ENCODE peak calls at places on chromosomes 7 and 10, in seven cellular contexts. V, G, J, O, W, K and C are unnamed samples.

GRCh38 chr7:2953099-2953498 is 90.6 kb downstream of the CARD11 start:
- DNase-seq in V (no peak), G (no peak), J (no peak), O (no peak), W (no peak), K (no peak), C (no peak)

GRCh38 chr7:83934118-83934734 is 260.4 kb downstream of the SEMA3A start:
- DNase-seq in V (no peak), G (no peak), J (no peak), O (no peak), W (no peak), K (no peak), C (no peak)

GRCh38 chr7:44673771-44674170 is 67.3 kb downstream of the OGDH start:
- DNase-seq in V (no peak), G (no peak), J (no peak), O (no peak), W (no peak), K (no peak), C (no peak)

GRCh38 chr10:43054593-43054992 is 22.3 kb upstream of the RET start:
- DNase-seq in V (no peak), G (no peak), J (no peak), O (no peak), W (no peak), K (no peak), C (peak; percentile 27)

GRCh38 chr10:71604324-71605018 is 115.1 kb downstream of the C10orf105 start:
- DNase-seq in V (no peak), G (no peak), J (no peak), O (no peak), W (no peak), K (no peak), C (no peak)

GRCh38 chr7:116393654-116394053 is 105.9 kb upstream of the CAV2 start:
- DNase-seq in V (peak; percentile 30), G (no peak), J (no peak), O (no peak), W (no peak), K (no peak), C (no peak)

GRCh38 chr7:105141068-105141467 is 127.1 kb downstream of the KMT2E start:
- DNase-seq in V (no peak), G (peak; percentile 47), J (no peak), O (peak; percentile 8), W (no peak), K (no peak), C (no peak)

GRCh38 chr10:54983255-54983654 is 182.2 kb upstream of the PCDH15 start:
- DNase-seq in V (no peak), G (no peak), J (no peak), O (no peak), W (no peak), K (no peak), C (no peak)

GRCh38 chr10:75987610-75988009 is 556.2 kb downstream of the LRMDA start:
- DNase-seq in V (no peak), G (peak; percentile 15), J (no peak), O (no peak), W (no peak), K (no peak), C (no peak)

GRCh38 chr10:35442006-35442405 is 105.7 kb downstream of the CCNY start:
- DNase-seq in V (no peak), G (no peak), J (no peak), O (no peak), W (no peak), K (no peak), C (no peak)

GRCh38 chr7:102912742-102913141 is at the start of gene LRRC17:
- DNase-seq in V (no peak), G (peak; percentile 67), J (no peak), O (no peak), W (no peak), K (no peak), C (no peak)

GRCh38 chr10:129099486-129099885 is 367.6 kb upstream of the MGMT start:
- DNase-seq in V (no peak), G (no peak), J (no peak), O (no peak), W (no peak), K (no peak), C (no peak)

GRCh38 chr7:113144839-113145238 is 26.5 kb upstream of the SMIM30 start:
- DNase-seq in V (no peak), G (no peak), J (no peak), O (no peak), W (no peak), K (no peak), C (no peak)

GRCh38 chr7:42342381-42342780 is 105.4 kb upstream of the GLI3 start:
- DNase-seq in V (no peak), G (no peak), J (no peak), O (no peak), W (no peak), K (no peak), C (no peak)

GRCh38 chr7:90613088-90613498 is 17.0 kb downstream of the CDK14 start:
- DNase-seq in V (no peak), G (no peak), J (no peak), O (no peak), W (no peak), K (no peak), C (peak; percentile 86)

GRCh38 chr10:15472431-15473400 is 101.6 kb upstream of the FAM171A1 start:
- DNase-seq in V (peak; percentile 55), G (no peak), J (no peak), O (no peak), W (no peak), K (no peak), C (no peak)

GRCh38 chr10:47438857-47439474 is 44.9 kb downstream of the ANXA8 start:
- DNase-seq in V (no peak), G (peak; percentile 87), J (no peak), O (peak; percentile 62), W (peak; percentile 7), K (no peak), C (no peak)

GRCh38 chr10:14282271-14282670 is 48.5 kb downstream of the FRMD4A start:
- DNase-seq in V (no peak), G (no peak), J (no peak), O (no peak), W (no peak), K (no peak), C (no peak)

GRCh38 chr10:44979281-44980181 is 922 bp upstream of the DEPP1 start:
- DNase-seq in V (peak; percentile 25), G (no peak), J (no peak), O (no peak), W (no peak), K (no peak), C (peak; percentile 21)

GRCh38 chr10:44977287-44978212 is 1.1 kb downstream of the DEPP1 start:
- DNase-seq in V (peak; percentile 34), G (no peak), J (no peak), O (no peak), W (no peak), K (no peak), C (peak; percentile 39)

GRCh38 chr10:44978213-44978569 is 418 bp downstream of the DEPP1 start:
- DNase-seq in V (peak; percentile 21), G (no peak), J (no peak), O (no peak), W (no peak), K (no peak), C (no peak)

GRCh38 chr10:44980309-44981171 is 1.9 kb upstream of the DEPP1 start:
- DNase-seq in V (peak; percentile 22), G (no peak), J (no peak), O (no peak), W (no peak), K (no peak), C (peak; percentile 12)

GRCh38 chr10:44978570-44979280 is at the start of gene DEPP1:
- DNase-seq in V (peak; percentile 97), G (peak; percentile 98), J (peak; percentile 82), O (peak; percentile 90), W (no peak), K (no peak), C (peak; percentile 37)
- TF ChIP-seq CTCF in V (no peak), G (no peak), J (peak; percentile 35), O (no peak), W (no peak), K (no peak), C (no peak)

GRCh38 chr10:120186506-120186905 is 270.5 kb upstream of the PLPP4 start:
- DNase-seq in V (no peak), G (no peak), J (no peak), O (no peak), W (no peak), K (no peak), C (no peak)

GRCh38 chr10:120184547-120185337 is 272.3 kb upstream of the PLPP4 start:
- DNase-seq in V (no peak), G (no peak), J (no peak), O (no peak), W (no peak), K (no peak), C (no peak)

GRCh38 chr10:120183546-120183945 is 273.5 kb upstream of the PLPP4 start:
- DNase-seq in V (no peak), G (no peak), J (no peak), O (no peak), W (no peak), K (no peak), C (no peak)

DNA sequence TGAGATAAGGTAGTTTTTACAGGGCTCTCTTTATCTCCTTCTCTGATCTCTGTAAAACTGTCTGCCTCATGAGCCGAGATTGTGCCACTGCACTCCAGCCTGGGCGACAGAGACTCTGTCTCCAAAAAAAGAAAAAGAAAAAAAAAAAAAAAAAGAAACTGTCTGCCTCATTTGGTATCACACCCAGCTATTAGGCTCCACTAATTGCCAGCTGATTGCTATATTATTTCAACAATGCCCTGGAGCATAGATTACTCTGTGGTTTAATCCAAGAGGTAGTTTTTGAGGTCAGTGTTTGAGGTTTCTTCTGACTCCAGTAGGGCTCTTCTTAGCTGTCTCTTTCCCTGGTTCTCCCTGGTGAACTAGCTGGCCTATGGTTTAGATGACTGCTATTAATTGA is 268.1 kb upstream of the PLPP4 start:
- DNase-seq in V (no peak), G (no peak), J (no peak), O (no peak), W (no peak), K (no peak), C (no peak)
- TF ChIP-seq CTCF in V (no peak), G (no peak), J (no peak), O (no peak), W (no peak), K (no peak), C (no peak)

GRCh38 chr10:94963901-94964300 is 25.4 kb downstream of the CYP2C9 start:
- DNase-seq in V (no peak), G (peak; percentile 76), J (no peak), O (peak; percentile 46), W (no peak), K (no peak), C (no peak)
- TF ChIP-seq CTCF in V (peak; percentile 20), G (peak; percentile 73), J (peak; percentile 72), O (peak; percentile 86), W (no peak), K (peak; percentile 37), C (no peak)

DNA sequence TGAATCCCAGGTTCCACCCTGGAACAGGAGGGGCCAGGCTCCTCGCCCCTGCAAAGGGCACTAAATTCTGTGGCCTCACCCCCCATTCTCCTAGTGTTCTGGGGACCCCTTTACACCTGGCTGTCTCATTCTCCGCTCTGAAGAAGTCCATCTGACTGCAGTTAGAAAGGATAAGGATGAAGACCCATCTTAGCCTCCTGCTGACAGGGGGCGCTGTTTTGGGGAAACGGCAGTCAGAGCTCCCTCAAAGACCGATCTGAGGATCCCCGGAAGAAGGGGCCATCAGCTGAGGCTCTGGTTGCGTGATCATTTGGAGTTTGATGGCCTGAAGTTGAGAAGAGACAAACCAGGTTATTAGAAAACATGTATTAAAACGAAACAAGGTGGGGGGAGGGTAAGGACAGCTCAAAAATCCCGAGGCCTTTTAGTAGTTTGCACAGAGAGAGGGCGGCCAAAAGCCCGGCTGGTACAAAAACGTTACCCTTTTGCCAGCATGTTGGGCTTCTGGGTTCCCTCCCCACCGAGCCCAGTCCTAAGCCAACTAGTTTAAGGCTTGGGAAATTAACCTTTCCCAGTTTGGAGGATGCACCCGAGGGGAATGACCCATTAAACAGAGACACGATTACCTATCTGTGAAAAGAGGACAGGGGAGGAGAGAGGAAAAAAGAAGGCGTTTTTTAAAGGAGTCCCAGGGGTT is 102.8 kb downstream of the CHN2 start:
- DNase-seq in V (no peak), G (no peak), J (no peak), O (no peak), W (no peak), K (no peak), C (no peak)
- TF ChIP-seq CTCF in V (no peak), G (no peak), J (peak; percentile 34), O (peak; percentile 60), W (no peak), K (no peak), C (no peak)